ENCODE peak calls at places on chromosomes 12 and 14, in seven cellular contexts. V is AG04450, F is sigmoid colon, D is heart left ventricle, M is left ventricle myocardium inferior, Z is body of pancreas, K is gastrocnemius medialis. N is an unnamed sample.

GRCh38 chr12:45284096-45284901 is 68.4 kb downstream of the ANO6 start:
- DNase-seq in V (peak), M (no peak), D (no peak), Z (no peak), K (no peak), F (no peak), N (no peak)

GRCh38 chr12:131024721-131025120 is 71.0 kb downstream of the ADGRD1 start:
- DNase-seq in D (no peak), Z (no peak), K (no peak), M (no peak), V (no peak), F (no peak), N (no peak)

GRCh38 chr12:70571705-70572269 is 65.4 kb downstream of the PTPRB start:
- DNase-seq in K (no peak), F (no peak), D (no peak), V (no peak), M (no peak), Z (no peak), N (no peak)

GRCh38 chr12:47797432-47797831 is 22.3 kb downstream of the HDAC7 start:
- DNase-seq in K (no peak), V (no peak), Z (no peak), F (no peak), M (no peak), D (no peak), N (peak)

GRCh38 chr12:123995023-123995422 is 22.0 kb downstream of the ZNF664 start:
- DNase-seq in Z (no peak), F (no peak), M (no peak), K (no peak), D (no peak), V (no peak), N (no peak)

GRCh38 chr14:97791072-97791471 is 993.9 kb downstream of the VRK1 start:
- DNase-seq in F (no peak), D (no peak), K (no peak), V (no peak), Z (no peak), M (no peak), N (no peak)

GRCh38 chr12:131242741-131243496 is 289.2 kb downstream of the ADGRD1 start:
- DNase-seq in V (no peak), K (no peak), D (no peak), F (no peak), M (no peak), Z (no peak), N (no peak)

GRCh38 chr12:96496944-96497343 is 7.6 kb downstream of the CFAP54 start:
- DNase-seq in D (no peak), V (no peak), F (no peak), Z (no peak), M (no peak), K (no peak), N (no peak)

GRCh38 chr14:105527381-105528196 is 1.2 kb downstream of the TMEM121 start:
- DNase-seq in M (no peak), K (no peak), F (no peak), D (no peak), V (no peak), Z (no peak), N (no peak)

GRCh38 chr12:51519755-51520154 is 71.3 kb upstream of the SCN8A start:
- DNase-seq in F (no peak), Z (no peak), K (no peak), M (no peak), D (no peak), V (no peak), N (no peak)

GRCh38 chr14:76546426-76547221 is 170.7 kb downstream of the ESRRB start:
- DNase-seq in V (no peak), D (no peak), F (no peak), Z (no peak), K (no peak), M (no peak), N (no peak)

GRCh38 chr12:69900720-69901131 is 75.7 kb downstream of the MYRFL start:
- DNase-seq in M (peak), K (peak), D (peak), Z (peak), F (peak), V (no peak), N (peak)

GRCh38 chr12:49974231-49974675 is 1.5 kb downstream of the AQP6 start:
- DNase-seq in Z (peak), K (peak), M (peak), D (peak), V (peak), F (peak), N (peak)

GRCh38 chr14:53375573-53375972 is 222.4 kb upstream of the DDHD1 start:
- DNase-seq in D (no peak), K (no peak), Z (no peak), M (no peak), V (no peak), F (no peak), N (no peak)

GRCh38 chr12:66678640-66679268 is at the start of gene GRIP1:
- DNase-seq in M (no peak), Z (no peak), D (no peak), V (no peak), K (no peak), F (no peak), N (no peak)

GRCh38 chr14:35405304-35405996 is 901 bp upstream of the NFKBIA start:
- DNase-seq in F (peak), K (peak), Z (peak), D (peak), V (no peak), M (peak), N (no peak)

GRCh38 chr14:58584383-58584782 is 53.4 kb upstream of the DACT1 start:
- DNase-seq in F (no peak), K (no peak), M (no peak), D (no peak), Z (no peak), V (peak), N (no peak)

GRCh38 chr12:32836710-32837109 is 59.9 kb downstream of the PKP2 start:
- DNase-seq in K (no peak), M (no peak), Z (no peak), D (no peak), F (no peak), V (no peak), N (no peak)

GRCh38 chr12:108806921-108807320 is 50.5 kb downstream of the SSH1 start:
- DNase-seq in M (no peak), Z (no peak), V (no peak), K (no peak), F (no peak), D (no peak), N (no peak)

GRCh38 chr12:84174115-84174514 is 738.5 kb downstream of the SLC6A15 start:
- DNase-seq in Z (no peak), F (no peak), K (no peak), V (no peak), D (no peak), M (no peak), N (no peak)

GRCh38 chr12:62537544-62537943 is 70.9 kb downstream of the MON2 start:
- DNase-seq in M (no peak), Z (peak), D (peak), K (no peak), V (peak), F (no peak), N (no peak)

GRCh38 chr12:20007331-20007730 is 361.0 kb upstream of the PDE3A start:
- DNase-seq in M (no peak), D (no peak), K (no peak), Z (no peak), V (no peak), F (no peak), N (no peak)

GRCh38 chr12:49870501-49871262 is 27.8 kb upstream of the BCDIN3D start:
- DNase-seq in V (no peak), Z (no peak), K (no peak), D (no peak), F (no peak), M (no peak), N (no peak)

GRCh38 chr12:43921666-43922337 is 85.9 kb downstream of the TMEM117 start:
- DNase-seq in Z (no peak), M (no peak), F (no peak), D (no peak), K (no peak), V (no peak), N (no peak)

GRCh38 chr14:20440882-20441281 is 4.9 kb upstream of the KLHL33 start:
- DNase-seq in Z (no peak), M (no peak), F (no peak), K (no peak), D (no peak), V (no peak), N (no peak)

GRCh38 chr12:107277850-107278249 is 184.5 kb upstream of the CRY1 start:
- DNase-seq in Z (no peak), D (no peak), M (no peak), K (no peak), V (peak), F (no peak), N (no peak)

GRCh38 chr14:69651653-69652052 is 40.3 kb downstream of the SUSD6 start:
- DNase-seq in F (no peak), K (no peak), Z (no peak), V (no peak), M (no peak), D (no peak), N (no peak)

GRCh38 chr14:69648480-69649414 is 37.4 kb downstream of the SUSD6 start:
- DNase-seq in M (no peak), D (no peak), V (peak), K (no peak), Z (no peak), F (no peak), N (no peak)

GRCh38 chr14:69650948-69651369 is 39.6 kb downstream of the SUSD6 start:
- DNase-seq in M (no peak), V (no peak), K (no peak), F (no peak), Z (no peak), D (no peak), N (no peak)

GRCh38 chr14:69654109-69654508 is 42.7 kb downstream of the SUSD6 start:
- DNase-seq in D (no peak), Z (no peak), F (no peak), M (no peak), V (no peak), K (no peak), N (no peak)

GRCh38 chr14:69652942-69653680 is 41.7 kb downstream of the SUSD6 start:
- DNase-seq in F (no peak), M (no peak), D (no peak), Z (no peak), K (no peak), V (no peak), N (no peak)
- H3K27ac ChIP-seq in F (peak), M (peak), D (peak), Z (peak), K (peak), V (no peak), N (peak)

GRCh38 chr12:122944588-122944987 is 21.7 kb downstream of the ABCB9 start:
- DNase-seq in F (no peak), Z (peak), D (no peak), M (no peak), V (no peak), K (no peak), N (peak)

GRCh38 chr12:122946690-122947271 is 19.5 kb downstream of the ABCB9 start:
- DNase-seq in Z (peak), V (peak), D (peak), F (peak), M (peak), K (peak), N (peak)

GRCh38 chr12:122943196-122943595 is 23.1 kb downstream of the ABCB9 start:
- DNase-seq in K (no peak), F (no peak), V (no peak), Z (no peak), D (peak), M (no peak), N (no peak)

GRCh38 chr12:122947352-122947792 is 18.9 kb downstream of the ABCB9 start:
- DNase-seq in K (peak), F (no peak), Z (peak), D (peak), M (peak), V (no peak), N (no peak)

DNA sequence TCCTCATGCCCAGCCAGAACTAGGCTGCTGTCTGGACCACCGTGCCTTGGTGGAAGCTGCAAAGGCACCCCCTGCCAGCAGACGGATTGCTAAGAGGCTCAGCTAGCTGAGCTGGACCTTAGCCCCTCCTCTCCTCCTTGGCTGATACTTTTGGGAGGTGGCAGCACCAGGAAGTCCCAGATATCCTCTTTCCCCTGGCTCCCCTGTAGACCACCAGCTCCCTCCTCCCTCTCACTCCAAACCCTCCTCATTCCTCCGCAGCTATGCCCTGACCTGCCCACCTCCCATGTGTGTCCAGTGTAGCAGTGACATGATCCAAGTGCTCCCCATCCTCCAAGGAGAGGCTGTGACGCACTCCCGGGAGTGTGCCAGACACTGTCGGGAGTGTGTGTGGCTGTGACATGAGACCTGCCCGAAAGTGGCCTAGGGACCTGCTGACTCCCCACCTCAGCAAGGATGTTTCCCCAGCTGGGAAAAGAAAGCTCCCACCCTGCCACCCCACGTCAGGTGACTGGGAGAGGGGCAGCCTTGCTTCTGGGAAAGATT is 21.1 kb downstream of the ABCB9 start:
- DNase-seq in F (no peak), V (no peak), K (no peak), Z (no peak), M (no peak), D (no peak), N (no peak)
- H3K27ac ChIP-seq in F (peak), V (no peak), K (no peak), Z (peak), M (peak), D (peak), N (peak)

GRCh38 chr14:68285421-68286179 is 466.0 kb downstream of the RAD51B start:
- DNase-seq in D (no peak), V (no peak), Z (no peak), K (no peak), F (no peak), M (no peak), N (no peak)

GRCh38 chr14:68283378-68284123 is 464.0 kb downstream of the RAD51B start:
- DNase-seq in V (no peak), K (peak), D (peak), Z (no peak), M (peak), F (no peak), N (no peak)

GRCh38 chr14:68282479-68283377 is 463.1 kb downstream of the RAD51B start:
- DNase-seq in M (no peak), F (no peak), Z (no peak), D (no peak), K (no peak), V (no peak), N (no peak)

GRCh38 chr14:68284834-68285233 is 465.3 kb downstream of the RAD51B start:
- DNase-seq in V (no peak), D (no peak), F (no peak), M (no peak), Z (no peak), K (no peak), N (no peak)

GRCh38 chr14:68284333-68284732 is 464.8 kb downstream of the RAD51B start:
- DNase-seq in M (no peak), V (no peak), F (no peak), K (no peak), D (no peak), Z (no peak), N (no peak)
- H3K27ac ChIP-seq in M (peak), V (no peak), F (peak), K (no peak), D (peak), Z (no peak), N (no peak)

DNA sequence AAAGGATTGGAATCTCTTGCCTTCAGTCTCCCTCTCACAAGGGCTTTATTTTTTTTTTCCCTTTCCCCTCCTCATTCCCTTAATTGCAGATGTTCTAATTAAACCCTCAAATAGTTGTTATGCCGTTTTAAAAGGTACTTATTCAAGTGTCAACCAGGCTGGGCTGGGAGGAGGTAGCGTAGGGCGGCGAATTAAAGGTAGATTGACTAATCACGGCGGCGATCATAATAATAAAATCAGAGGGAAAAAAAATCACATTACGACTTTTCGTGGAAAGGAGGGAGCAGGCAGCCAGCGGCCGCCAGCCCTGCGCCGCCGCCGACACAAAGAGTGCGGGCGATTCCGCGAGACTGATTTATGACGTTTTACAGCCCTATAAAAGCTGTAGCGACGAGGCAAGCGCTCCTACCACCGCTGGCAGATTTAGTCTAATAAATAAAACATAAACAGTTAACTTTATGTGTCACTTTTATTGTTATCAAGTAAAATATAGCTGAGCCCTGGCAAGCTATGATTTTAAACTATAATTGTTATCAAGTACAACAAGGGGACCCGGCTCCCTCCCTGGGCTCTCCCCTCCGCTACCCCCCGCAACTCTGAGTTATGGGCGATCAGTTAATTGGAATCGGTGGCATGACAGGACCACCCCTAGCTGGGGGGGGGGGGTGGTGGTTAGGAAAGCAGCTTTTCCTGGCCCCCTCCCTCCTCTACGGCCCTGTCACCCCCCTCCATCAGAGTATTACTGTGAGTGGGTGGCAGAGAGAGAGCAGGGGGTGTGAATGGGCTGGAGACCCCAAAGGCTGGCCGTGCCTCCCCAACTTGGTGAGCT is 1.5 kb upstream of the HOXC4 start:
- DNase-seq in K (no peak), V (no peak), D (no peak), M (no peak), F (no peak), Z (no peak), N (no peak)
- H3K27ac ChIP-seq in K (peak), V (peak), D (no peak), M (no peak), F (peak), Z (no peak), N (no peak)

GRCh38 chr12:92544321-92544720 is 158.5 kb upstream of the PLEKHG7 start:
- DNase-seq in F (no peak), K (no peak), M (no peak), V (no peak), D (no peak), Z (no peak), N (no peak)

GRCh38 chr12:92543872-92544271 is 158.9 kb upstream of the PLEKHG7 start:
- DNase-seq in V (no peak), F (no peak), M (no peak), K (no peak), D (no peak), Z (no peak), N (no peak)

GRCh38 chr12:92546259-92546825 is 156.4 kb upstream of the PLEKHG7 start:
- DNase-seq in V (no peak), Z (no peak), F (no peak), M (no peak), D (no peak), K (no peak), N (no peak)

GRCh38 chr12:92541024-92541423 is 161.8 kb upstream of the PLEKHG7 start:
- DNase-seq in K (no peak), V (no peak), F (no peak), M (no peak), D (no peak), Z (no peak), N (no peak)

DNA sequence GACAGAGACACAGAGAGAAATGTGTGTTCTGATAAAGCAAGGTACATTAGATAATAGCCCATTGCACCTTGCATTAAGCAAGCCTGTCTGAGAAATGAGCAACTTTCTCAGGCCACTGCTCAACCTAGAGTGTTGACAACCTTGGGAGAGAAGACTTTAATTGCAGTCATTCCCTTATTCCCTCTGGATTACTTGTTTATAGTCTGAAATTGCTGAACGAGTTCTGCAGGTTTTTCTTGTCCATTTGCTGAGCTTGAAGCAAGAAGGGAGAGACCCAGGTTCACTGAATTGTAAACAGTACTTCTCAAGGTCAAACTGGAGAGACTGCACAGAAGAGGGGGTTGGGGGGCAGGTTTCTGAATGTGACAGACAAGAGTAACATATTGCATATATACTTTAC is 159.4 kb upstream of the PLEKHG7 start:
- DNase-seq in D (no peak), F (no peak), V (no peak), M (no peak), Z (peak), K (no peak), N (no peak)
- H3K27ac ChIP-seq in D (no peak), F (no peak), V (no peak), M (peak), Z (peak), K (no peak), N (no peak)

GRCh38 chr12:113261847-113262470 is 40.7 kb downstream of the TPCN1 start:
- DNase-seq in M (no peak), Z (no peak), D (no peak), V (no peak), K (no peak), F (no peak), N (no peak)
- H3K27ac ChIP-seq in M (peak), Z (peak), D (no peak), V (no peak), K (peak), F (peak), N (no peak)

GRCh38 chr12:53208435-53208834 is 1.4 kb upstream of the ITGB7 start:
- DNase-seq in V (no peak), M (no peak), Z (no peak), K (no peak), D (no peak), F (peak), N (no peak)

GRCh38 chr12:53208877-53209463 is 1.9 kb upstream of the ITGB7 start:
- DNase-seq in F (no peak), M (no peak), D (no peak), V (no peak), K (no peak), Z (no peak), N (no peak)

GRCh38 chr12:53205747-53206146 is 1.3 kb downstream of the ITGB7 start:
- DNase-seq in Z (no peak), K (no peak), D (no peak), V (peak), F (no peak), M (no peak), N (no peak)

GRCh38 chr12:53204351-53204750 is 2.7 kb downstream of the ITGB7 start:
- DNase-seq in D (no peak), M (no peak), K (no peak), V (no peak), Z (no peak), F (no peak), N (no peak)

DNA sequence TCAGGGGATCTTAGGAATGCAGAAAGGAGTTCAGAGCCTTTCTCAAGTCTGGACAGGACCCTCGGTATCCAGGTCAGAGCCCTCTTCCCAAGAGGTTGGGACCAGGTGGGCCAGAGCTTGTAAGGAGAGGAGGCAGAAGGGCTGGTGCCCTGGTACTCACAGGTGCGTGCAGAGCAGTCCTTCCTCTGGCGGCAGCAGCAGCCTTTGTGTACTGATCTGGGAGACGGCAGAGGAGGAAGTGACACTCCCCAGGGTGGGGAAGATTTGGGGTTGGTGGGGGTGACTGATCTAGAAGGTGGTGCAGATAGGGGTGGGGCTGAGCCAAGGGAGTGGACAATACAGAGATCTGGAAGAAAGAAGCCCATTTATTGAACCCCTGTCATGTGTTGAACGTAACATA is at the start of gene ITGB7:
- DNase-seq in D (no peak), Z (no peak), K (no peak), M (no peak), F (no peak), V (no peak), N (no peak)
- H3K27ac ChIP-seq in D (peak), Z (no peak), K (no peak), M (no peak), F (no peak), V (peak), N (no peak)

N was measured in substantia nigra.